ENCODE peak calls at places on chromosomes 5 and 9, in eight cellular contexts. One of them, this sample, is unnamed.

GRCh38 chr9:137309368-137310189 is 7.5 kb upstream of the NRARP start:
- DNase-seq in CD8-positive, alpha-beta memory T cell: no peak
- DNase-seq in GM20000: no peak
- DNase-seq in upper lobe of right lung: no peak
- DNase-seq in colonic mucosa: no peak
- DNase-seq in stimulated activated naive CD4-positive, alpha-beta T cell: no peak
- DNase-seq in caudate nucleus: no peak
- DNase-seq in G401: no peak
- DNase-seq in this sample: no peak

GRCh38 chr5:173771058-173771742 is 116.9 kb upstream of the CPEB4 start:
- DNase-seq in caudate nucleus: no peak
- DNase-seq in CD8-positive, alpha-beta memory T cell: no peak
- DNase-seq in stimulated activated naive CD4-positive, alpha-beta T cell: no peak
- DNase-seq in G401: no peak
- DNase-seq in GM20000: no peak
- DNase-seq in colonic mucosa: peak
- DNase-seq in upper lobe of right lung: no peak
- DNase-seq in this sample: no peak

GRCh38 chr5:139919308-139919707 is 123.7 kb downstream of the PSD2 start:
- DNase-seq in caudate nucleus: no peak
- DNase-seq in G401: no peak
- DNase-seq in stimulated activated naive CD4-positive, alpha-beta T cell: no peak
- DNase-seq in CD8-positive, alpha-beta memory T cell: no peak
- DNase-seq in GM20000: no peak
- DNase-seq in colonic mucosa: no peak
- DNase-seq in upper lobe of right lung: no peak
- DNase-seq in this sample: no peak

GRCh38 chr5:163612358-163613149 is 107.1 kb downstream of the MAT2B start:
- DNase-seq in colonic mucosa: no peak
- DNase-seq in caudate nucleus: no peak
- DNase-seq in stimulated activated naive CD4-positive, alpha-beta T cell: no peak
- DNase-seq in GM20000: no peak
- DNase-seq in G401: no peak
- DNase-seq in CD8-positive, alpha-beta memory T cell: no peak
- DNase-seq in upper lobe of right lung: no peak
- DNase-seq in this sample: no peak

GRCh38 chr5:125134216-125135081 is 388.0 kb upstream of the ZNF608 start:
- DNase-seq in GM20000: no peak
- DNase-seq in G401: no peak
- DNase-seq in caudate nucleus: no peak
- DNase-seq in stimulated activated naive CD4-positive, alpha-beta T cell: no peak
- DNase-seq in colonic mucosa: no peak
- DNase-seq in CD8-positive, alpha-beta memory T cell: no peak
- DNase-seq in upper lobe of right lung: no peak
- DNase-seq in this sample: no peak

GRCh38 chr5:161889971-161890370 is 42.1 kb downstream of the GABRA1 start:
- DNase-seq in GM20000: no peak
- DNase-seq in colonic mucosa: no peak
- DNase-seq in G401: no peak
- DNase-seq in caudate nucleus: no peak
- DNase-seq in CD8-positive, alpha-beta memory T cell: no peak
- DNase-seq in upper lobe of right lung: no peak
- DNase-seq in stimulated activated naive CD4-positive, alpha-beta T cell: no peak
- DNase-seq in this sample: no peak

GRCh38 chr9:73541923-73542322 is 390.3 kb downstream of the ANXA1 start:
- DNase-seq in CD8-positive, alpha-beta memory T cell: no peak
- DNase-seq in caudate nucleus: no peak
- DNase-seq in upper lobe of right lung: no peak
- DNase-seq in G401: no peak
- DNase-seq in GM20000: no peak
- DNase-seq in stimulated activated naive CD4-positive, alpha-beta T cell: no peak
- DNase-seq in colonic mucosa: no peak
- DNase-seq in this sample: no peak

GRCh38 chr9:70477146-70477745 is 62.8 kb upstream of the KLF9 start:
- DNase-seq in CD8-positive, alpha-beta memory T cell: no peak
- DNase-seq in colonic mucosa: no peak
- DNase-seq in upper lobe of right lung: no peak
- DNase-seq in GM20000: no peak
- DNase-seq in stimulated activated naive CD4-positive, alpha-beta T cell: no peak
- DNase-seq in caudate nucleus: no peak
- DNase-seq in G401: no peak
- DNase-seq in this sample: no peak

GRCh38 chr5:137442660-137443059 is 56.5 kb downstream of the SPOCK1 start:
- DNase-seq in caudate nucleus: peak
- DNase-seq in CD8-positive, alpha-beta memory T cell: no peak
- DNase-seq in colonic mucosa: no peak
- DNase-seq in GM20000: no peak
- DNase-seq in G401: peak
- DNase-seq in upper lobe of right lung: no peak
- DNase-seq in stimulated activated naive CD4-positive, alpha-beta T cell: no peak
- DNase-seq in this sample: no peak

GRCh38 chr9:6354072-6354686 is 26.0 kb downstream of the TPD52L3 start:
- DNase-seq in stimulated activated naive CD4-positive, alpha-beta T cell: peak
- DNase-seq in caudate nucleus: peak
- DNase-seq in G401: peak
- DNase-seq in colonic mucosa: peak
- DNase-seq in CD8-positive, alpha-beta memory T cell: peak
- DNase-seq in upper lobe of right lung: no peak
- DNase-seq in GM20000: peak
- DNase-seq in this sample: peak

GRCh38 chr9:133708770-133709611 is 29.2 kb downstream of the SARDH start:
- DNase-seq in G401: no peak
- DNase-seq in CD8-positive, alpha-beta memory T cell: peak
- DNase-seq in GM20000: peak
- DNase-seq in stimulated activated naive CD4-positive, alpha-beta T cell: peak
- DNase-seq in colonic mucosa: no peak
- DNase-seq in upper lobe of right lung: peak
- DNase-seq in caudate nucleus: peak
- DNase-seq in this sample: peak

GRCh38 chr5:37208883-37209808 is 40.0 kb downstream of the CPLANE1 start:
- DNase-seq in CD8-positive, alpha-beta memory T cell: peak
- DNase-seq in caudate nucleus: peak
- DNase-seq in stimulated activated naive CD4-positive, alpha-beta T cell: no peak
- DNase-seq in upper lobe of right lung: no peak
- DNase-seq in G401: peak
- DNase-seq in colonic mucosa: no peak
- DNase-seq in GM20000: peak
- DNase-seq in this sample: no peak

This sample was measured in GM13977.